ENCODE peak calls at places on chromosomes 2 and 18, in ten cellular contexts. One of them, this sample, is unnamed.
A peak's percentile ranks its signal among the peaks of the same experiment; 100 is the strongest.

GRCh38 chr2:62156861-62157496 is 38.9 kb upstream of the B3GNT2 start:
- DNase-seq in GM04503: no peak
- DNase-seq in HL-60: no peak
- DNase-seq in aorta: no peak
- DNase-seq in progenitor cell of endocrine pancreas: no peak
- DNase-seq in fibroblast of pulmonary artery: no peak
- DNase-seq in effector CD4-positive, alpha-beta T cell: no peak
- DNase-seq in MCF 10A: no peak
- DNase-seq in fibroblast of mammary gland: no peak
- DNase-seq in cardiac fibroblast: no peak
- DNase-seq in this sample: no peak

GRCh38 chr2:102313025-102313424 is 1.7 kb downstream of the IL1RL1 start:
- DNase-seq in fibroblast of mammary gland: peak; percentile 93
- DNase-seq in GM04503: no peak
- DNase-seq in aorta: no peak
- DNase-seq in HL-60: no peak
- DNase-seq in effector CD4-positive, alpha-beta T cell: no peak
- DNase-seq in MCF 10A: no peak
- DNase-seq in fibroblast of pulmonary artery: peak; percentile 80
- DNase-seq in cardiac fibroblast: peak; percentile 70
- DNase-seq in progenitor cell of endocrine pancreas: no peak
- DNase-seq in this sample: no peak

GRCh38 chr2:72204156-72204781 is 56.6 kb upstream of the CYP26B1 start:
- DNase-seq in GM04503: no peak
- DNase-seq in progenitor cell of endocrine pancreas: no peak
- DNase-seq in MCF 10A: no peak
- DNase-seq in fibroblast of pulmonary artery: peak; percentile 27
- DNase-seq in effector CD4-positive, alpha-beta T cell: no peak
- DNase-seq in fibroblast of mammary gland: no peak
- DNase-seq in HL-60: no peak
- DNase-seq in aorta: no peak
- DNase-seq in cardiac fibroblast: peak; percentile 48
- DNase-seq in this sample: no peak

GRCh38 chr2:179226961-179227259 is 37.7 kb downstream of the SESTD1 start:
- DNase-seq in effector CD4-positive, alpha-beta T cell: no peak
- DNase-seq in fibroblast of mammary gland: no peak
- DNase-seq in fibroblast of pulmonary artery: no peak
- DNase-seq in GM04503: no peak
- DNase-seq in aorta: no peak
- DNase-seq in cardiac fibroblast: no peak
- DNase-seq in progenitor cell of endocrine pancreas: no peak
- DNase-seq in HL-60: no peak
- DNase-seq in MCF 10A: no peak
- DNase-seq in this sample: no peak

GRCh38 chr2:121969155-121969554 is 213.7 kb downstream of the TSN start:
- DNase-seq in fibroblast of mammary gland: peak; percentile 37
- DNase-seq in progenitor cell of endocrine pancreas: no peak
- DNase-seq in cardiac fibroblast: peak; percentile 70
- DNase-seq in aorta: no peak
- DNase-seq in effector CD4-positive, alpha-beta T cell: no peak
- DNase-seq in MCF 10A: no peak
- DNase-seq in fibroblast of pulmonary artery: peak; percentile 36
- DNase-seq in HL-60: no peak
- DNase-seq in GM04503: no peak
- DNase-seq in this sample: no peak

GRCh38 chr2:134919360-134920210 is 963 bp downstream of the CCNT2 start:
- DNase-seq in progenitor cell of endocrine pancreas: no peak
- DNase-seq in aorta: no peak
- DNase-seq in MCF 10A: peak; percentile 44
- DNase-seq in GM04503: peak; percentile 13
- DNase-seq in fibroblast of mammary gland: no peak
- DNase-seq in effector CD4-positive, alpha-beta T cell: peak; percentile 17
- DNase-seq in fibroblast of pulmonary artery: no peak
- DNase-seq in cardiac fibroblast: no peak
- DNase-seq in HL-60: no peak
- DNase-seq in this sample: no peak

GRCh38 chr2:177998006-177998405 is 74.6 kb downstream of the PDE11A start:
- DNase-seq in HL-60: no peak
- DNase-seq in fibroblast of pulmonary artery: peak; percentile 13
- DNase-seq in MCF 10A: no peak
- DNase-seq in GM04503: peak; percentile 85
- DNase-seq in effector CD4-positive, alpha-beta T cell: no peak
- DNase-seq in aorta: no peak
- DNase-seq in cardiac fibroblast: no peak
- DNase-seq in progenitor cell of endocrine pancreas: no peak
- DNase-seq in fibroblast of mammary gland: peak; percentile 41
- DNase-seq in this sample: no peak

GRCh38 chr18:43080671-43081070 is 34.8 kb downstream of the RIT2 start:
- DNase-seq in aorta: no peak
- DNase-seq in cardiac fibroblast: no peak
- DNase-seq in fibroblast of pulmonary artery: no peak
- DNase-seq in MCF 10A: no peak
- DNase-seq in HL-60: no peak
- DNase-seq in GM04503: no peak
- DNase-seq in effector CD4-positive, alpha-beta T cell: no peak
- DNase-seq in fibroblast of mammary gland: no peak
- DNase-seq in progenitor cell of endocrine pancreas: no peak
- DNase-seq in this sample: no peak

GRCh38 chr2:182924311-182924710 is 57.9 kb upstream of the FRZB start:
- DNase-seq in progenitor cell of endocrine pancreas: no peak
- DNase-seq in GM04503: peak; percentile 25
- DNase-seq in MCF 10A: peak; percentile 62
- DNase-seq in effector CD4-positive, alpha-beta T cell: no peak
- DNase-seq in HL-60: no peak
- DNase-seq in cardiac fibroblast: peak; percentile 75
- DNase-seq in fibroblast of pulmonary artery: peak; percentile 65
- DNase-seq in aorta: no peak
- DNase-seq in fibroblast of mammary gland: peak; percentile 68
- DNase-seq in this sample: no peak

GRCh38 chr2:16263241-16263890 is 323.0 kb downstream of the MYCN start:
- DNase-seq in HL-60: no peak
- DNase-seq in aorta: no peak
- DNase-seq in GM04503: no peak
- DNase-seq in cardiac fibroblast: no peak
- DNase-seq in effector CD4-positive, alpha-beta T cell: no peak
- DNase-seq in progenitor cell of endocrine pancreas: no peak
- DNase-seq in fibroblast of pulmonary artery: no peak
- DNase-seq in MCF 10A: no peak
- DNase-seq in fibroblast of mammary gland: no peak
- DNase-seq in this sample: no peak

GRCh38 chr2:62716768-62717167 is 11.3 kb downstream of the EHBP1 start:
- DNase-seq in fibroblast of mammary gland: no peak
- DNase-seq in progenitor cell of endocrine pancreas: no peak
- DNase-seq in HL-60: no peak
- DNase-seq in MCF 10A: no peak
- DNase-seq in GM04503: no peak
- DNase-seq in cardiac fibroblast: no peak
- DNase-seq in aorta: no peak
- DNase-seq in effector CD4-positive, alpha-beta T cell: no peak
- DNase-seq in fibroblast of pulmonary artery: no peak
- DNase-seq in this sample: no peak

GRCh38 chr2:84373391-84373790 is 85.7 kb downstream of the SUCLG1 start:
- DNase-seq in aorta: no peak
- DNase-seq in effector CD4-positive, alpha-beta T cell: no peak
- DNase-seq in HL-60: no peak
- DNase-seq in GM04503: no peak
- DNase-seq in fibroblast of mammary gland: no peak
- DNase-seq in MCF 10A: no peak
- DNase-seq in cardiac fibroblast: no peak
- DNase-seq in fibroblast of pulmonary artery: no peak
- DNase-seq in progenitor cell of endocrine pancreas: no peak
- DNase-seq in this sample: no peak

GRCh38 chr18:23068692-23069305 is 66.5 kb upstream of the CABLES1 start:
- DNase-seq in MCF 10A: no peak
- DNase-seq in progenitor cell of endocrine pancreas: no peak
- DNase-seq in fibroblast of mammary gland: no peak
- DNase-seq in effector CD4-positive, alpha-beta T cell: no peak
- DNase-seq in aorta: no peak
- DNase-seq in cardiac fibroblast: no peak
- DNase-seq in fibroblast of pulmonary artery: no peak
- DNase-seq in HL-60: no peak
- DNase-seq in GM04503: no peak
- DNase-seq in this sample: no peak

GRCh38 chr2:19987936-19988335 is 2.0 kb downstream of the WDR35 start:
- DNase-seq in fibroblast of pulmonary artery: no peak
- DNase-seq in aorta: no peak
- DNase-seq in HL-60: no peak
- DNase-seq in progenitor cell of endocrine pancreas: no peak
- DNase-seq in fibroblast of mammary gland: no peak
- DNase-seq in effector CD4-positive, alpha-beta T cell: no peak
- DNase-seq in GM04503: no peak
- DNase-seq in MCF 10A: no peak
- DNase-seq in cardiac fibroblast: no peak
- DNase-seq in this sample: no peak

GRCh38 chr18:60732146-60732545 is 359.6 kb upstream of the MC4R start:
- DNase-seq in fibroblast of pulmonary artery: no peak
- DNase-seq in effector CD4-positive, alpha-beta T cell: no peak
- DNase-seq in fibroblast of mammary gland: no peak
- DNase-seq in cardiac fibroblast: no peak
- DNase-seq in aorta: no peak
- DNase-seq in MCF 10A: no peak
- DNase-seq in HL-60: no peak
- DNase-seq in progenitor cell of endocrine pancreas: no peak
- DNase-seq in GM04503: no peak
- DNase-seq in this sample: no peak

GRCh38 chr2:44324971-44325426 is 36.3 kb downstream of the PREPL start:
- DNase-seq in aorta: no peak
- DNase-seq in fibroblast of pulmonary artery: peak; percentile 57
- DNase-seq in GM04503: peak; percentile 34
- DNase-seq in MCF 10A: peak; percentile 8
- DNase-seq in fibroblast of mammary gland: peak; percentile 59
- DNase-seq in effector CD4-positive, alpha-beta T cell: no peak
- DNase-seq in HL-60: no peak
- DNase-seq in cardiac fibroblast: peak; percentile 73
- DNase-seq in progenitor cell of endocrine pancreas: no peak
- DNase-seq in this sample: no peak

GRCh38 chr18:61842146-61842545 is 50.7 kb downstream of the RNF152 start:
- DNase-seq in GM04503: no peak
- DNase-seq in HL-60: no peak
- DNase-seq in MCF 10A: no peak
- DNase-seq in aorta: no peak
- DNase-seq in progenitor cell of endocrine pancreas: no peak
- DNase-seq in effector CD4-positive, alpha-beta T cell: no peak
- DNase-seq in fibroblast of mammary gland: no peak
- DNase-seq in fibroblast of pulmonary artery: no peak
- DNase-seq in cardiac fibroblast: no peak
- DNase-seq in this sample: no peak

GRCh38 chr18:63069496-63069895 is 250.1 kb downstream of the BCL2 start:
- DNase-seq in progenitor cell of endocrine pancreas: no peak
- DNase-seq in MCF 10A: no peak
- DNase-seq in fibroblast of pulmonary artery: no peak
- DNase-seq in GM04503: no peak
- DNase-seq in cardiac fibroblast: no peak
- DNase-seq in HL-60: no peak
- DNase-seq in aorta: no peak
- DNase-seq in fibroblast of mammary gland: no peak
- DNase-seq in effector CD4-positive, alpha-beta T cell: no peak
- DNase-seq in this sample: no peak

GRCh38 chr2:150125708-150126107 is 361.8 kb downstream of the RND3 start:
- DNase-seq in GM04503: peak; percentile 78
- DNase-seq in fibroblast of mammary gland: peak; percentile 89
- DNase-seq in MCF 10A: no peak
- DNase-seq in aorta: no peak
- DNase-seq in fibroblast of pulmonary artery: peak; percentile 44
- DNase-seq in effector CD4-positive, alpha-beta T cell: no peak
- DNase-seq in progenitor cell of endocrine pancreas: no peak
- DNase-seq in cardiac fibroblast: peak; percentile 41
- DNase-seq in HL-60: no peak
- DNase-seq in this sample: no peak

GRCh38 chr2:223751012-223751411 is 86.4 kb downstream of the AP1S3 start:
- DNase-seq in aorta: no peak
- DNase-seq in HL-60: no peak
- DNase-seq in GM04503: no peak
- DNase-seq in MCF 10A: no peak
- DNase-seq in fibroblast of pulmonary artery: no peak
- DNase-seq in effector CD4-positive, alpha-beta T cell: no peak
- DNase-seq in fibroblast of mammary gland: no peak
- DNase-seq in progenitor cell of endocrine pancreas: no peak
- DNase-seq in cardiac fibroblast: no peak
- DNase-seq in this sample: no peak

GRCh38 chr18:36724591-36725001 is 104.2 kb downstream of the TPGS2 start:
- DNase-seq in aorta: no peak
- DNase-seq in fibroblast of pulmonary artery: peak; percentile 43
- DNase-seq in HL-60: no peak
- DNase-seq in cardiac fibroblast: peak; percentile 36
- DNase-seq in GM04503: no peak
- DNase-seq in fibroblast of mammary gland: peak; percentile 19
- DNase-seq in effector CD4-positive, alpha-beta T cell: no peak
- DNase-seq in MCF 10A: no peak
- DNase-seq in progenitor cell of endocrine pancreas: no peak
- DNase-seq in this sample: no peak

GRCh38 chr2:197576631-197577030 is 60.8 kb downstream of the MOB4 start:
- DNase-seq in progenitor cell of endocrine pancreas: no peak
- DNase-seq in aorta: no peak
- DNase-seq in fibroblast of mammary gland: peak; percentile 79
- DNase-seq in effector CD4-positive, alpha-beta T cell: no peak
- DNase-seq in cardiac fibroblast: peak; percentile 86
- DNase-seq in fibroblast of pulmonary artery: peak; percentile 86
- DNase-seq in GM04503: peak; percentile 46
- DNase-seq in MCF 10A: peak; percentile 93
- DNase-seq in HL-60: no peak
- DNase-seq in this sample: no peak

GRCh38 chr2:237998530-237998929 is 31.7 kb downstream of the UBE2F start:
- DNase-seq in progenitor cell of endocrine pancreas: no peak
- DNase-seq in GM04503: no peak
- DNase-seq in MCF 10A: peak; percentile 21
- DNase-seq in fibroblast of pulmonary artery: peak; percentile 85
- DNase-seq in effector CD4-positive, alpha-beta T cell: no peak
- DNase-seq in HL-60: peak; percentile 45
- DNase-seq in aorta: no peak
- DNase-seq in fibroblast of mammary gland: peak; percentile 10
- DNase-seq in cardiac fibroblast: peak; percentile 84
- DNase-seq in this sample: no peak

GRCh38 chr2:27041708-27042107 is 8.9 kb downstream of the TMEM214 start:
- DNase-seq in effector CD4-positive, alpha-beta T cell: no peak
- DNase-seq in fibroblast of pulmonary artery: no peak
- DNase-seq in progenitor cell of endocrine pancreas: no peak
- DNase-seq in cardiac fibroblast: no peak
- DNase-seq in fibroblast of mammary gland: no peak
- DNase-seq in GM04503: no peak
- DNase-seq in aorta: no peak
- DNase-seq in HL-60: no peak
- DNase-seq in MCF 10A: no peak
- DNase-seq in this sample: no peak

GRCh38 chr18:28728891-28729290 is 552.0 kb upstream of the CDH2 start:
- DNase-seq in MCF 10A: no peak
- DNase-seq in GM04503: no peak
- DNase-seq in fibroblast of pulmonary artery: peak; percentile 36
- DNase-seq in effector CD4-positive, alpha-beta T cell: no peak
- DNase-seq in aorta: no peak
- DNase-seq in HL-60: no peak
- DNase-seq in progenitor cell of endocrine pancreas: no peak
- DNase-seq in fibroblast of mammary gland: peak; percentile 27
- DNase-seq in cardiac fibroblast: no peak
- DNase-seq in this sample: no peak